ENCODE peak calls at places on chromosomes 3 and 15, in five cellular contexts. E is esophagus squamous epithelium, I is left ventricle myocardium inferior, F is stomach, Q is PC-3. P is an unnamed sample. For H3K9me3, the result is how much of the 10 kb centered on the place peaks cover.

GRCh38 chr15:57752426-57752825 is 45.9 kb downstream of the POLR2M start:
- DNase-seq in E (no peak), I (peak), F (no peak), Q (no peak), P (no peak)

GRCh38 chr3:131242201-131242600 is 139.4 kb upstream of the NUDT16 start:
- DNase-seq in E (no peak), I (no peak), F (no peak), Q (no peak), P (no peak)

GRCh38 chr3:53346922-53347260 is 452 bp downstream of the DCP1A start:
- DNase-seq in E (no peak), I (no peak), F (no peak), Q (no peak), P (no peak)

GRCh38 chr15:65330934-65331645 is 26.6 kb downstream of the RNU5B-1 start:
- DNase-seq in E (no peak), I (no peak), F (no peak), Q (no peak), P (peak)

GRCh38 chr3:182704926-182705325 is 88.4 kb upstream of the ATP11B start:
- DNase-seq in E (no peak), I (no peak), F (no peak), Q (no peak), P (no peak)

GRCh38 chr3:141418751-141419150 is 50.4 kb downstream of the ZBTB38 start:
- DNase-seq in E (no peak), I (no peak), F (no peak), Q (no peak), P (no peak)

GRCh38 chr15:19973718-19974117 is 567.9 kb downstream of the GOLGA6L6 start:
- DNase-seq in E (no peak), I (no peak), F (no peak), Q (no peak), P (no peak)

GRCh38 chr15:34132881-34133280 is 31.0 kb downstream of the PGBD4 start:
- DNase-seq in E (no peak), I (no peak), F (no peak), Q (no peak), P (no peak)

GRCh38 chr15:90035835-90036220 is 34.7 kb downstream of the ZNF710 start:
- DNase-seq in E (no peak), I (no peak), F (no peak), Q (no peak), P (peak)

GRCh38 chr15:71465109-71465508 is 345.2 kb upstream of the NR2E3 start:
- DNase-seq in E (no peak), I (no peak), F (no peak), Q (no peak), P (no peak)

GRCh38 chr15:57234156-57234555 is 142.1 kb upstream of the CGNL1 start:
- DNase-seq in E (no peak), I (no peak), F (no peak), Q (no peak), P (no peak)

GRCh38 chr15:100711479-100712130 is 109.2 kb downstream of the ASB7 start:
- DNase-seq in E (no peak), I (no peak), F (no peak), Q (no peak), P (peak)

GRCh38 chr3:104642827-104643226 is 723.9 kb upstream of the ALCAM start:
- DNase-seq in E (no peak), I (no peak), F (no peak), Q (no peak), P (no peak)

GRCh38 chr3:9676780-9677179 is 26.9 kb upstream of the CPNE9 start:
- DNase-seq in E (no peak), I (no peak), F (no peak), Q (peak), P (no peak)

GRCh38 chr3:37054370-37054769 is 61.1 kb downstream of the MLH1 start:
- DNase-seq in E (no peak), I (no peak), F (no peak), Q (peak), P (no peak)

GRCh38 chr15:85488997-85489396 is 108.6 kb downstream of the AKAP13 start:
- DNase-seq in E (no peak), I (no peak), F (no peak), Q (no peak), P (no peak)

GRCh38 chr3:15289661-15290060 is 42.7 kb downstream of the SH3BP5 start:
- DNase-seq in E (no peak), I (no peak), F (no peak), Q (no peak), P (no peak)

GRCh38 chr3:174477491-174477890 is 381.6 kb upstream of the NAALADL2 start:
- DNase-seq in E (no peak), I (no peak), F (no peak), Q (no peak), P (no peak)

GRCh38 chr15:57401546-57401945 is 25.2 kb downstream of the CGNL1 start:
- DNase-seq in E (no peak), I (no peak), F (no peak), Q (no peak), P (no peak)

GRCh38 chr15:34794590-34795206 is 651 bp downstream of the ACTC1 start:
- DNase-seq in E (no peak), I (no peak), F (no peak), Q (no peak), P (no peak)

GRCh38 chr15:67843571-67844387 is 3.9 kb upstream of the RNU6-1 start:
- DNase-seq in E (no peak), I (no peak), F (no peak), Q (no peak), P (no peak)

GRCh38 chr15:68553994-68554715 is 24.6 kb upstream of the CORO2B start:
- DNase-seq in E (no peak), I (no peak), F (peak), Q (peak), P (peak)

GRCh38 chr3:177824190-177824786 is 627.0 kb upstream of the TBL1XR1 start:
- DNase-seq in E (no peak), I (peak), F (peak), Q (peak), P (no peak)

GRCh38 chr15:77535845-77536244 is 96.9 kb downstream of the LINGO1 start:
- DNase-seq in E (no peak), I (no peak), F (no peak), Q (no peak), P (peak)

GRCh38 chr3:79871656-79872055 is 103.9 kb upstream of the ROBO1 start:
- DNase-seq in E (no peak), I (no peak), F (no peak), Q (peak), P (no peak)

GRCh38 chr3:35383719-35384555 is 255.4 kb upstream of the ARPP21 start:
- DNase-seq in E (no peak), I (no peak), F (no peak), Q (peak), P (no peak)

DNA sequence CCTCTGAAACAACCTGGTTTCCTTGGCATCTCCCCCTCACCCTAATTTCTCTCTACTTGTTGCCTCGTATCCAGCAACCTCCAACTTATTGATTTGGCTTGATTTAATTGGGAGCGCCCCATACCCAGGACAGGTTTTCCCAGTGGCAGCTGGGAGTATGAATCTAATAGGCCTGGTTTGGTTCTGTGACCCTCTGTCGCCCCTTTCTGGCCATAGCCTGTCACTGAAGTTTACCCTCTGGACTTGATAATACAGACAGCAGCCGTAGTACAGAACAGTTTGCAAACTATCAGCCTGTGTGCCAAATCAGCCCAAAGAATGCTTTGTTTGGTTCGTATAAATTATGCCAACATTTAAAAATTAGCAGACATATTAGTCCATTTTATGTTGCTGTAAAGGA is 525.1 kb upstream of the GOLIM4 start:
- DNase-seq in E (no peak), I (no peak), F (peak), Q (peak), P (no peak)
- TF ChIP-seq CTCF in E (no peak), I (peak), F (no peak), Q (peak), P (no peak)

GRCh38 chr15:22258402-22259150 is 178.2 kb downstream of the OR4M2 start:
- DNase-seq in E (no peak), I (no peak), F (no peak), Q (no peak), P (peak)
- H3K9me3 ChIP-seq in E (under half), I (under half), F (under half), Q (under half), P (under half)

DNA sequence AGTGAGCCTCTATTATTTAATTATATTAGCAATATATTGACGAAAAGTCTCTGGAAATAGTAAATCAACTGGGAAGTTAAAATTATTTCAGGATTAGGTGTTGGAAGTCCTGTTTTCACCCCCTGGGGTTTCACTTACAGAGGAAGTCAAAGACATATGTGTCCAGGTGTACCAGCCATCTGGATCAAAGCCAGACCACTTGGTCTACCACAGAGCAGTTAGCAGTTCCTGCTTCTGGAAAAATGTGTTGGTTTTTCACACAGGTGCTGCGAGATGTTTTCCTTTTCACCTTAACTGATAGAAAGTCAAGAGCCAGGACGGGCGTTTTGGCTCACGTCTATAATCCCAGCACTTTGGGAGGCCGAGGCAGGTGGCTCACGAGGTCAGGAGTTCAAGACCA is 13.1 kb downstream of the MME start:
- DNase-seq in E (no peak), I (no peak), F (peak), Q (no peak), P (no peak)
- TF ChIP-seq CTCF in E (no peak), I (no peak), F (no peak), Q (no peak), P (no peak)

GRCh38 chr15:79919749-79920511 is 23.1 kb upstream of the MTHFS start:
- DNase-seq in E (no peak), I (no peak), F (no peak), Q (no peak), P (no peak)
- H3K9me3 ChIP-seq in E (half or more), I (half or more), F (under half), Q (under half), P (half or more)

GRCh38 chr3:44198265-44198956 is 43.3 kb upstream of the TOPAZ1 start:
- DNase-seq in E (peak), I (peak), F (peak), Q (peak), P (peak)

DNA sequence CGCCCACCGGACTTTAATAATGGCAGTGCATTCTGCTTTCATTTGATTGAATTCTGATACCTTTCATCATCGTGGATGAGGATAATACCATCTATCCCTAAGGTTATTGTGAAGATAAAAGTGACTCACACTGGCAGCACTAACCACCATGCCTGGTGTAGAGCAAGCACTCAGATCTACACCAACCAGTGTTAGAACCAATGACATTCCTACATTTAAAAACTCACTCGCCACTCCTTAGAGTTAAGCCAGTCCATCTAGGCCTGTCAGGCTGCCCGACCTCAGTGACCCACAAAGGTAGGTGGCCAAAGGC is 42.8 kb upstream of the TOPAZ1 start:
- DNase-seq in E (no peak), I (no peak), F (no peak), Q (no peak), P (no peak)
- TF ChIP-seq CTCF in E (no peak), I (no peak), F (no peak), Q (no peak), P (no peak)

GRCh38 chr15:97087337-97087736 is 756.8 kb downstream of the NR2F2 start:
- DNase-seq in E (no peak), I (no peak), F (no peak), Q (no peak), P (no peak)
- H3K9me3 ChIP-seq in E (under half), I (under half), F (under half), Q (under half), P (under half)

GRCh38 chr3:149340310-149340933 is 7.0 kb upstream of the TM4SF18 start:
- DNase-seq in E (no peak), I (no peak), F (no peak), Q (peak), P (no peak)

GRCh38 chr3:149339931-149340309 is 6.5 kb upstream of the TM4SF18 start:
- DNase-seq in E (peak), I (peak), F (peak), Q (peak), P (peak)

GRCh38 chr3:149342413-149343340 is 9.2 kb upstream of the TM4SF18 start:
- DNase-seq in E (no peak), I (no peak), F (no peak), Q (peak), P (no peak)

GRCh38 chr3:149343951-149344350 is 10.5 kb upstream of the TM4SF18 start:
- DNase-seq in E (no peak), I (no peak), F (no peak), Q (no peak), P (no peak)
- TF ChIP-seq CTCF in E (no peak), I (no peak), F (no peak), Q (peak), P (no peak)

GRCh38 chr3:75737831-75738493 is 47.4 kb downstream of the ZNF717 start:
- DNase-seq in E (no peak), I (no peak), F (no peak), Q (no peak), P (no peak)
- H3K9me3 ChIP-seq in E (half or more), I (half or more), F (half or more), Q (half or more), P (half or more)

P was measured in spleen.